ENCODE peak calls at places on chromosomes 1 and 21, in four cellular contexts. I is stimulated activated CD4-positive, alpha-beta T cell treated with anti-CD3 and anti-CD28 coated beads, Interleukin-4, amount 100 ng/mL, for 4 hours; N is NCI-H774; W is HTR-8/SVneo. B is an unnamed sample.

GRCh38 chr1:162310337-162310736 is 66.3 kb downstream of the SPATA46 start:
- DNase-seq in I (no peak), W (no peak), N (no peak), B (no peak)

GRCh38 chr1:220271706-220272046 is 577 bp downstream of the RAB3GAP2 start:
- DNase-seq in N (no peak), W (peak; percentile 21), I (peak; percentile 4), B (no peak)

GRCh38 chr1:36650200-36651065 is 167.7 kb upstream of the CSF3R start:
- DNase-seq in W (peak; percentile 40), N (peak; percentile 84), I (peak; percentile 62), B (peak; percentile 36)

GRCh38 chr1:192575499-192576189 is at the start of gene RGS1:
- DNase-seq in N (no peak), I (peak; percentile 32), W (no peak), B (peak; percentile 16)

GRCh38 chr1:54280652-54281051 is 80.7 kb downstream of the MRPL37 start:
- DNase-seq in I (no peak), N (no peak), W (no peak), B (no peak)

GRCh38 chr21:28442085-28442484 is 550.6 kb downstream of the LTN1 start:
- DNase-seq in I (no peak), N (no peak), W (no peak), B (no peak)

GRCh38 chr1:43597028-43597427 is 52.9 kb upstream of the KDM4A start:
- DNase-seq in N (no peak), I (no peak), W (no peak), B (no peak)

GRCh38 chr1:153394391-153394790 is 3.5 kb upstream of the S100A8 start:
- DNase-seq in N (no peak), W (no peak), I (no peak), B (no peak)

GRCh38 chr1:41371630-41372599 is 10.7 kb downstream of the FOXO6 start:
- DNase-seq in N (peak; percentile 90), W (peak; percentile 45), I (no peak), B (no peak)

GRCh38 chr1:52268372-52268771 is 97.6 kb downstream of the CC2D1B start:
- DNase-seq in N (no peak), I (no peak), W (no peak), B (no peak)

GRCh38 chr1:163406787-163407186 is 85.0 kb downstream of the NUF2 start:
- DNase-seq in N (no peak), I (no peak), W (no peak), B (no peak)

GRCh38 chr1:213552045-213552444 is 435.7 kb upstream of the PROX1 start:
- DNase-seq in N (no peak), I (no peak), W (no peak), B (no peak)

GRCh38 chr1:4636644-4637380 is 17.6 kb upstream of the AJAP1 start:
- DNase-seq in N (no peak), W (no peak), I (no peak), B (no peak)

GRCh38 chr1:151286619-151287340 is 4.7 kb downstream of the ZNF687 start:
- DNase-seq in W (no peak), N (no peak), I (no peak), B (no peak)

GRCh38 chr1:240151126-240151735 is 59.5 kb downstream of the FMN2 start:
- DNase-seq in N (no peak), W (no peak), I (no peak), B (no peak)

GRCh38 chr1:92655197-92655801 is 129.6 kb downstream of the EVI5 start:
- DNase-seq in W (no peak), I (no peak), N (no peak), B (no peak)

GRCh38 chr1:215797859-215798258 is 230.8 kb downstream of the KCTD3 start:
- DNase-seq in I (no peak), N (no peak), W (no peak), B (no peak)

GRCh38 chr1:113423826-113424225 is 33.5 kb downstream of the MAGI3 start:
- DNase-seq in N (no peak), I (no peak), W (no peak), B (no peak)

GRCh38 chr1:148362141-148362929 is 120.8 kb downstream of the PPIAL4G start:
- DNase-seq in W (no peak), N (peak; percentile 76), I (peak; percentile 48), B (no peak)

GRCh38 chr1:17198476-17199258 is 6.3 kb upstream of the PADI1 start:
- DNase-seq in W (no peak), I (no peak), N (no peak), B (no peak)

GRCh38 chr1:31101147-31101502 is 35.6 kb upstream of the PUM1 start:
- DNase-seq in W (peak; percentile 33), I (no peak), N (peak; percentile 23), B (no peak)

B was measured in left ventricle myocardium inferior.